ENCODE peak calls at places on chromosomes 16 and 17, in seven cellular contexts. U is Peyer's patch; V is CD4-positive, CD25-positive, alpha-beta regulatory T cell; A is CD8-positive, alpha-beta T cell; P is thoracic aorta; S is fibroblast of lung; H is heart right ventricle. E is an unnamed sample.

GRCh38 chr17:17173921-17174320 is 32.2 kb downstream of the PLD6 start:
- DNase-seq in U (no peak), V (no peak), A (no peak), P (no peak), S (no peak), H (no peak), E (no peak)

GRCh38 chr16:15518412-15519351 is 84.3 kb downstream of the BMERB1 start:
- DNase-seq in U (no peak), V (no peak), A (no peak), P (no peak), S (peak; percentile 82), H (peak; percentile 27), E (no peak)

GRCh38 chr17:49371178-49371834 is 9.3 kb upstream of the ZNF652 start:
- DNase-seq in U (no peak), V (no peak), A (no peak), P (no peak), S (no peak), H (no peak), E (no peak)

GRCh38 chr16:82832861-82833260 is 206.1 kb downstream of the CDH13 start:
- DNase-seq in U (no peak), V (no peak), A (no peak), P (no peak), S (peak; percentile 38), H (no peak), E (no peak)

GRCh38 chr17:40612510-40613244 is 34.9 kb downstream of the SMARCE1 start:
- DNase-seq in U (no peak), V (peak; percentile 74), A (peak; percentile 59), P (no peak), S (no peak), H (no peak), E (no peak)

GRCh38 chr17:4854181-4854681 is 21.1 kb downstream of the MINK1 start:
- DNase-seq in U (no peak), V (no peak), A (no peak), P (no peak), S (no peak), H (no peak), E (no peak)

GRCh38 chr17:4375039-4375748 is 8.7 kb upstream of the UBE2G1 start:
- DNase-seq in U (no peak), V (no peak), A (no peak), P (no peak), S (no peak), H (no peak), E (no peak)

GRCh38 chr17:66301418-66301863 is 972 bp upstream of the PRKCA start:
- DNase-seq in U (no peak), V (no peak), A (no peak), P (no peak), S (no peak), H (no peak), E (no peak)

GRCh38 chr17:7466644-7467341 is 12.6 kb downstream of the ZBTB4 start:
- DNase-seq in U (no peak), V (no peak), A (no peak), P (no peak), S (peak; percentile 71), H (peak; percentile 84), E (peak; percentile 36)

GRCh38 chr16:8736123-8736680 is 61.2 kb downstream of the TMEM186 start:
- DNase-seq in U (no peak), V (no peak), A (no peak), P (no peak), S (no peak), H (no peak), E (no peak)

DNA sequence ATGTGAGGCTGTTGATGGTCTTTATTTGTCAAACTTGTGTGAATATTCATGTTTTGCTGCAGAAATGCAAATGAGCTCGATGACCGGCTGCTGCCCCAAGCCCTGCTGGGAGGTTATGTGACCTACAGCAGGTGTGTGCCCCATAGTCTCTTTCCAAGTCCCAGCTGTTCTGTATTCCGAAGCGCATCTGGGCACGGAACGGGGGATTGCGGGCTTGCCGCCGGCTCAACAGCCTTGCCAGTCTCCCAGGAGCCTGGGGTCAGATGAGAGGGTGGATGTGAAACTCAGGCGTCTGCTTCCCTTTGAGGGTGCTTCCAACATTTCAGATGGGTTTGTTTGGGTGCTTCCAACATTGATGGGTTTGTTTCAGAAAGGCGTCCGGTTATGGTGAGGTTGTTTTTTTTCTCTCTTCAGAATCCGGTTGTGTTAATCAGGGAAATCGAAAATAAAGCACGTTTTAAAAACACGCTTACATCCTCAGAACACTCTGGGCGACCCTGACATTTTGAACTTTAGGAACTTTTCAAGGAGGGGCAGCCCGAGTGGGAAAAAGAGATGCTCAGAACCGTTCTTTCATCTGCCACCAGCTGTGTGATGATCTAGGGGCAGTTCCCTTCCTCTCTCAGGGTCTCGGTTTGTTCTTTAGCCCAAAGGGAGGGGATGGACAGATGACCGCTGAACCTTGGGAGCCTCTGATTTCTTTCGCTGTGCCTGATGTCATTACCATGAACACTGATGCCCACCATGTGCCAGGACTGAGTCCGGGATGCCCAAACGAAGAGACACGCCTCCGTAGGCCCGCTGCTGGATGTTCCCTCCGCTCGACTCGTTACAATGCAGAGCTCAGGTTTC is 47.8 kb upstream of the AMZ2 start:
- DNase-seq in U (no peak), V (no peak), A (no peak), P (no peak), S (no peak), H (no peak), E (no peak)
- H3K4me3 ChIP-seq in U (peak overlapping the region; percentile 44), V (peak overlapping the region; percentile 82), A (peak overlapping the region; percentile 56), P (peak overlapping the region; percentile 72), S (peak overlapping the region; percentile 40), H (peak overlapping the region; percentile 47), E (peak overlapping the region; percentile 26)

GRCh38 chr17:28270055-28270454 is 48.9 kb upstream of the TMEM97 start:
- DNase-seq in U (no peak), V (no peak), A (no peak), P (no peak), S (no peak), H (no peak), E (no peak)

GRCh38 chr17:28272166-28272565 is 46.8 kb upstream of the TMEM97 start:
- DNase-seq in U (no peak), V (no peak), A (no peak), P (no peak), S (no peak), H (no peak), E (no peak)

GRCh38 chr17:28268610-28269313 is 50.2 kb upstream of the TMEM97 start:
- DNase-seq in U (no peak), V (no peak), A (no peak), P (no peak), S (no peak), H (no peak), E (no peak)

GRCh38 chr17:28270926-28271325 is 48.1 kb upstream of the TMEM97 start:
- DNase-seq in U (no peak), V (no peak), A (no peak), P (no peak), S (no peak), H (no peak), E (no peak)

DNA sequence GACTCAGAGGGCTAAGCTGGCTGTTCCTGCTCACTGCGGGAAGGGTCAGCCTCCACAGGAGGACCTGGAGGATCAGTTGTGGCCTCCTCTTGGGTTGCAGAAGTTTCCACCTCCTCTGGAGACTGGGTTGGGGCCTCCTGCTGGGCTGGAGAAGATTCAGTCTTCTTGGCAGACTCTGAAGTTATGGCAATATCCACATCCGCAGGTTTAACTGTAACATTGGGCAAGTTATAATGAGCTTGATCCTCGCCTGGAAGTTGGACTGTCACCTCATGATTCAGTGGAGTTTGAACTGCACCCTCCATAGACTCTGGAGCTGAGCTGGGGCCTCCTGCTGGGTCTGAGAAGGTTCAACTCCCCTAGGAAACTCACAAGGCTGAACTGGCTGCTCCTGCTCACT is 47.6 kb upstream of the TMEM97 start:
- DNase-seq in U (no peak), V (no peak), A (no peak), P (no peak), S (no peak), H (no peak), E (no peak)
- H3K27ac ChIP-seq in U (no peak overlapping the region), V (no peak overlapping the region), A (no peak overlapping the region), P (no peak overlapping the region), S (no peak overlapping the region), H (no peak overlapping the region), E (no peak overlapping the region)

DNA sequence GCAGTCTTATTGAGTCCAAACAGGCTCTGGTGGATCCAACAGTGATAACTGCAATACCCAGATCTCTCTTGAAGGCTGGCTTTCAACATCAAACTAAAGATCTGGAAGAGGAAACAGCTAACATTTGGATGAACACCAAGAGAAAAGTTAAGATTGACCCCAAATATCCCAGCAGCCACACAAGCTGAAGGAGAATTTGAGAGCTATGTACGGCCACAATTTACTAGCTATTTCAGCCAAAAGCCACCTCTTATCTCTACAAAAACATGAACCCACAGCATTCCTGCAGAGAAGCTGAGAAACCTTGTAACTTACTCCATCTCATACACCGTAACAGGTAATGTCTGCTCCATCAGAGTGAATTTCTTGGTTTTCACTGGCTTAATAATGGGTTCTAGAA is 14.3 kb downstream of the EFTUD2 start:
- DNase-seq in U (no peak), V (no peak), A (no peak), P (no peak), S (no peak), H (no peak), E (no peak)
- H3K36me3 ChIP-seq in U (no peaks in the 10 kb centered on the region), V (peaks cover 73% of the 10 kb centered on the region), A (peaks cover 49% of the 10 kb centered on the region), P (peaks cover 54% of the 10 kb centered on the region), S (peaks cover 17% of the 10 kb centered on the region), H (peaks cover 94% of the 10 kb centered on the region), E (peaks cover 26% of the 10 kb centered on the region)

GRCh38 chr16:85565796-85566501 is 47.2 kb upstream of the GSE1 start:
- DNase-seq in U (no peak), V (no peak), A (no peak), P (no peak), S (no peak), H (no peak), E (no peak)

GRCh38 chr16:85568519-85568918 is 44.6 kb upstream of the GSE1 start:
- DNase-seq in U (peak; percentile 83), V (no peak), A (no peak), P (no peak), S (no peak), H (no peak), E (peak; percentile 85)

GRCh38 chr16:85565340-85565739 is 47.8 kb upstream of the GSE1 start:
- DNase-seq in U (no peak), V (no peak), A (no peak), P (no peak), S (no peak), H (no peak), E (no peak)

GRCh38 chr16:85567101-85567866 is 45.8 kb upstream of the GSE1 start:
- DNase-seq in U (peak; percentile 86), V (no peak), A (no peak), P (no peak), S (no peak), H (no peak), E (peak; percentile 93)

DNA sequence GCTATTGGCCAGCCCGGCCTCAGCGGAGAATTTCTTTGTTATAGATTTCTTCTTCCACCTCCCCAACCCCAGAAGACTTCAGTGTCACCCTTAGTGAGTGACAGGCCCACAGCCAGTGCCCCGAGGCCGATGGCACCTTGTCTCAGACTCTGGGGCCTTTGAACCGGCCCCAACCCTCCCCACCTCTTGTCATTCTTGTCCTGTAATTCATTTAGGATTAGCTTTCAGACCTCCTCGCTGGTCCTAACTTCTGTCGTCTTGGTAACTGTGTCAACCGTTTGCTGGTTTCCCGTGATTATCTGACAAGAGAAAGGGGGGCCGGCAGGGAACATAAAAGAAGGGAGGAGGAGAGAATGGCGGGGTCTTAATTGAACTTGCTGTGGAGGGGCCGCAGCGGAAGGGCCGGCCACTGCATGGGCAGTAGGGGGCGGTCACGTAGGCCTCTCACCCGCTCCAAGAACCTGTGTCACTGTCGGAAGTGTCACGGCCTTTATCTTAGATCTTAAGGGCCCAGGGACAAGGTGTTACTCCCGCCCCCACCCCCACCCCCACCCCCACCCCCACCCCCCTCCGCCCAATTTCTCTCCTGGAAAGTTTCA is 46.5 kb upstream of the GSE1 start:
- DNase-seq in U (no peak), V (no peak), A (no peak), P (no peak), S (no peak), H (no peak), E (peak; percentile 60)
- H3K4me3 ChIP-seq in U (no peak overlapping the region), V (no peak overlapping the region), A (no peak overlapping the region), P (no peak overlapping the region), S (no peak overlapping the region), H (no peak overlapping the region), E (no peak overlapping the region)